ENCODE peak calls at places on chromosome 5, in six cellular contexts. S is left kidney; R is HEK293T; T is hepatic stellate cell; M is D341Med; I is stimulated activated CD8-positive, alpha-beta memory T cell treated with anti-CD3 and anti-CD28 coated beads, Interleukin-12 subunit alpha, Interleukin-12 subunit beta, amount 100 ng/mL, for 4 hours. Z is an unnamed sample.

GRCh38 chr5:154220625-154221024 is 30.1 kb downstream of the GALNT10 start:
- DNase-seq in I (no peak), S (no peak), M (no peak), T (peak; percentile 53), R (no peak), Z (no peak)

GRCh38 chr5:135106610-135107009 is 72.6 kb upstream of the PITX1 start:
- DNase-seq in T (no peak), M (no peak), I (no peak), S (no peak), R (no peak), Z (no peak)

GRCh38 chr5:55220433-55221185 is 6.5 kb downstream of the MCIDAS start:
- DNase-seq in R (no peak), T (no peak), I (no peak), S (peak; percentile 68), M (no peak), Z (no peak)

GRCh38 chr5:172110921-172111873 is 76.8 kb downstream of the STK10 start:
- DNase-seq in S (no peak), M (no peak), R (peak; percentile 31), I (peak; percentile 56), T (peak; percentile 85), Z (peak; percentile 99)

GRCh38 chr5:1105350-1106265 is 6.3 kb downstream of the SLC12A7 start:
- DNase-seq in I (peak; percentile 36), T (no peak), S (peak; percentile 66), M (no peak), R (no peak), Z (no peak)

GRCh38 chr5:3350781-3351180 is 244.9 kb upstream of the IRX1 start:
- DNase-seq in I (no peak), T (no peak), R (no peak), M (no peak), S (no peak), Z (no peak)

GRCh38 chr5:56549096-56549886 is 266.1 kb upstream of the MAP3K1 start:
- DNase-seq in M (no peak), T (no peak), R (no peak), I (no peak), S (no peak), Z (no peak)

GRCh38 chr5:154756871-154757646 is 1.9 kb downstream of the LARP1 start:
- DNase-seq in M (peak; percentile 63), S (peak; percentile 68), I (peak; percentile 43), R (no peak), T (peak; percentile 51), Z (no peak)

GRCh38 chr5:151078490-151079262 is 2.2 kb downstream of the TNIP1 start:
- DNase-seq in M (no peak), S (no peak), I (peak; percentile 38), R (no peak), T (no peak), Z (no peak)

Z was measured in HL-60.